ENCODE peak calls at places on chromosomes 12 and 14, in four cellular contexts. V is body of pancreas; D is kidney epithelial cell; W is CD8-positive, alpha-beta T cell. A is an unnamed sample.
A peak's percentile ranks its signal among the peaks of the same experiment; 100 is the strongest.

GRCh38 chr12:50246873-50247612 is 36.3 kb downstream of the LIMA1 start:
- DNase-seq in V (peak; percentile 89), D (peak; percentile 99), W (no peak), A (peak; percentile 93)

GRCh38 chr14:24630872-24631477 is 3.0 kb downstream of the GZMB start:
- DNase-seq in D (no peak), W (no peak), V (peak; percentile 79), A (no peak)

GRCh38 chr12:62210422-62210821 is 49.8 kb upstream of the USP15 start:
- DNase-seq in W (peak; percentile 33), D (no peak), V (peak; percentile 35), A (peak; percentile 76)

GRCh38 chr12:91986084-91986483 is 159.6 kb downstream of the BTG1 start:
- DNase-seq in D (no peak), V (no peak), W (no peak), A (peak; percentile 22)

GRCh38 chr12:25155031-25155576 is 39.9 kb downstream of the DNAI7 start:
- DNase-seq in W (no peak), D (peak; percentile 4), V (no peak), A (peak; percentile 14)

GRCh38 chr12:32881107-32881506 is 15.5 kb downstream of the PKP2 start:
- DNase-seq in D (no peak), V (no peak), W (no peak), A (peak; percentile 35)

GRCh38 chr12:105843989-105844768 is 294.6 kb downstream of the NUAK1 start:
- DNase-seq in V (no peak), W (no peak), D (no peak), A (peak; percentile 11)

GRCh38 chr12:49358548-49359141 is 8.6 kb upstream of the SPATS2 start:
- DNase-seq in V (peak; percentile 53), D (no peak), W (peak; percentile 58), A (peak; percentile 83)

GRCh38 chr14:36647827-36648753 is 13.6 kb upstream of the PAX9 start:
- DNase-seq in W (no peak), V (peak; percentile 26), D (no peak), A (peak; percentile 77)

GRCh38 chr14:65238456-65238855 is 136.1 kb upstream of the MAX start:
- DNase-seq in D (peak; percentile 95), V (no peak), W (no peak), A (peak; percentile 95)

GRCh38 chr12:110174373-110174996 is 50.3 kb downstream of the IFT81 start:
- DNase-seq in V (no peak), W (no peak), D (no peak), A (no peak)

GRCh38 chr12:124432376-124432775 is 135.0 kb downstream of the NCOR2 start:
- DNase-seq in D (no peak), W (no peak), V (no peak), A (no peak)

GRCh38 chr12:76704693-76705092 is 59.2 kb upstream of the ZDHHC17 start:
- DNase-seq in W (no peak), D (no peak), V (no peak), A (no peak)

GRCh38 chr12:29081101-29081500 is 68.0 kb upstream of the FAR2 start:
- DNase-seq in V (no peak), D (no peak), W (no peak), A (no peak)

GRCh38 chr14:101371691-101372493 is 189.4 kb upstream of the DIO3 start:
- DNase-seq in V (no peak), D (no peak), W (no peak), A (peak; percentile 5)

GRCh38 chr14:70808023-70808401 is 1.3 kb downstream of the MAP3K9 start:
- DNase-seq in V (peak; percentile 61), W (peak; percentile 60), D (no peak), A (peak; percentile 41)

GRCh38 chr14:38001501-38001900 is 206.2 kb upstream of the SSTR1 start:
- DNase-seq in D (no peak), W (no peak), V (no peak), A (no peak)

GRCh38 chr14:68312884-68313725 is 479.8 kb downstream of the ZFP36L1 start:
- DNase-seq in W (no peak), V (no peak), D (no peak), A (no peak)

GRCh38 chr12:127785535-127785934 is 481.4 kb upstream of the TMEM132C start:
- DNase-seq in W (no peak), V (no peak), D (no peak), A (no peak)

GRCh38 chr14:103199141-103199540 is 75.9 kb downstream of the TNFAIP2 start:
- DNase-seq in V (no peak), W (no peak), D (no peak), A (no peak)

GRCh38 chr14:51703787-51704186 is 52.1 kb downstream of the FRMD6 start:
- DNase-seq in V (no peak), D (no peak), W (no peak), A (no peak)
- H3K36me3 ChIP-seq in V (no peaks in the 10 kb centered on the region), D (peaks cover under 1% of the 10 kb centered on the region), W (no peaks in the 10 kb centered on the region), A (peaks cover 13% of the 10 kb centered on the region)

DNA sequence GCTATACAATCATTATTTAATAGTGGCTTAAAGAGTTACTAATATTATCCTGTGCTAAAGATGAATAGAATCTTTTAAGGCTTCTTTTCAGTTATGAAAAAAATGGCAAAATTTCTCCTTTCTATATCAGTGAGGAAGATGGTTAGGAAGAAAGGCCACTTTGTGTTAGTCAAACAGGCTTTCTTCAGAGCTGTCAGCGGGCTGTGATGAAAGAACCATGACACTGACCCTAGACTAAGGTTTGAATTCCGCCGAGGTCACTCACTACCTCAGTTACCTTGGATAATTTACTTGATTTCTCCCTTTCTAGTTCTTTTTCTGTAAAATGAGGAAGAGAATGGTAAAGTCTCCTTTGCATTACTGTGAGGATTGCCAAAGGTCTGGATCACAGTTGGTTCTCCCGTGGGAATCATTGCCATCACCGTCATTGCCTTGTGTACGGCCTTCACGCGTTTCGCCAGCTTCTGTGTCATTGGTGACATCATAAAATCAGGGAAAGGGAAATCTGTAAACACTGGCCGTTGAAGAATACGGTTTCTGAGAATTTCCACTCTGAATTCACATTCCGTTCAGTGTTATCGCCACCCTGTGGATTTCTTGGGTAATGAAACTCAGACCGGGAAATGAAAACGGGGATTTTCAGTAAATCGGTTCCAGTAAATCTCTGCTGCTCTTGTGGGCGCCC is 26.7 kb upstream of the YBX3 start:
- DNase-seq in W (peak; percentile 67), D (peak; percentile 65), V (peak; percentile 79), A (peak; percentile 85)
- H3K4me3 ChIP-seq in W (no peak overlapping the region), D (peak overlapping the region; percentile 3), V (no peak overlapping the region), A (no peak overlapping the region)

GRCh38 chr12:132124766-132125425 is 19.2 kb downstream of the DDX51 start:
- DNase-seq in D (no peak), W (no peak), V (no peak), A (no peak)
- H3K36me3 ChIP-seq in D (no peaks in the 10 kb centered on the region), W (peaks cover 18% of the 10 kb centered on the region), V (no peaks in the 10 kb centered on the region), A (peaks cover 46% of the 10 kb centered on the region)

GRCh38 chr12:120224304-120225199 is 23.6 kb upstream of the RPLP0 start:
- DNase-seq in W (peak; percentile 11), V (peak; percentile 91), D (no peak), A (no peak)
- H3K4me3 ChIP-seq in W (no peak overlapping the region), V (no peak overlapping the region), D (no peak overlapping the region), A (no peak overlapping the region)

DNA sequence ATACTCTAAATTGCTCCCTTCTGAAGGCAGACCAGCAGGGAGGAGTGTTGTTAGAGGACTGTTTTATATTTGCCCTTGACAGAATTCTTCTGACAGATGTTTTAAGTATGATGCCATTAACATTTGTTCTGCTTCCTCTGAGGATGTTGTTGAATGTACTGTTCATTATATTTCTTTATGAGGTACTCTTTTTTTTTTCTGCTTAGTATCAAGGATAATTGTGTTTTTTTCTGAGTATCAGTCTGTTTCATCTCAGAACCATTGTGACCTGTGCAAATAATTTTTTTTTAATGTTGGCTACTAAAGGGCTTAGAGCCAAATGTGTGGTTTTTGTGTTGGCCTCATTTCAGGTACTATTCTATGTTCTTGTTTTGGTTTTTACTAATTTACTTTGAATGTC is 10.6 kb downstream of the METAP2 start:
- DNase-seq in W (no peak), V (no peak), D (no peak), A (no peak)
- H3K36me3 ChIP-seq in W (peaks cover 10% of the 10 kb centered on the region), V (no peaks in the 10 kb centered on the region), D (no peaks in the 10 kb centered on the region), A (peaks cover 30% of the 10 kb centered on the region)

DNA sequence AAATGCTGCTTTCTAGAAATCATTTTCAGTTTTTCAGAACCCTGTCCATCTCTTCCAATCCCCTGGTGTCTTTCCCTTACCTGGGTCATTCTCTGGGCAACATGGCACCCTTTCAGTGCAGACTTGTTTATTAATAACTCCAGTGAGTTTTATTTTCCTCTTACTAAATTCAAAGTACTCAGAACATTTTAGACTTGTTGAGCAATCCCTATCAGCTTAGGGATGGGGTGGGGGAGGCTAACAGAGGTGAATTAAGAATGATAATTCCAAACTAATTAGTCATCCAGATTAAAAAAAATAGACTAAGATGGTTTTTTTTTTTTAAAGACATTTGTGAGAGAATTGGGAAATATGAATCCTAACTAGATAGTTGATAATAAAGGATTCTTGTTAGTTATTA is 10.7 kb downstream of the GPRC5A start:
- DNase-seq in D (no peak), V (no peak), W (no peak), A (no peak)
- H3K4me3 ChIP-seq in D (no peak overlapping the region), V (no peak overlapping the region), W (no peak overlapping the region), A (no peak overlapping the region)

DNA sequence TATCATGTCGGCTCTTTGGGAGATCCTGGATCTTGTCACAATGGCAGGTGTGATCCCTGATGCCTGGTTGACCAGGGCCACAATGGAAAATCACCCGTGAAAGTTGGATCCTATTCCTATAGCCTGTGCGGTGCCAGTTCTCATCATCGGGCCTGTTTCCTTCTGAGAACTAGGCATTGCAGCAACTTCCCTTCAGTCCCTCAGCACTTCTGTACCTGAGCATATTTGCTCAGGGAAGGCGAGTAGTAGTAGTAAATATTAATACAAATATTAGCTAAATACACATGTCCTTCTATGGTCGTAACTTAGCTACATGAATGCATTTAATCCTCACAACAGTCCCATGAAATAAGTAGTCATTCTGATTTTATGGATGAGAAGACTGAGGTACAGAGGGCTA is 22.1 kb upstream of the TAMALIN start:
- DNase-seq in W (no peak), V (no peak), D (no peak), A (no peak)
- H3K36me3 ChIP-seq in W (peaks cover 17% of the 10 kb centered on the region), V (peaks cover 20% of the 10 kb centered on the region), D (peaks cover 2% of the 10 kb centered on the region), A (peaks cover 65% of the 10 kb centered on the region)

DNA sequence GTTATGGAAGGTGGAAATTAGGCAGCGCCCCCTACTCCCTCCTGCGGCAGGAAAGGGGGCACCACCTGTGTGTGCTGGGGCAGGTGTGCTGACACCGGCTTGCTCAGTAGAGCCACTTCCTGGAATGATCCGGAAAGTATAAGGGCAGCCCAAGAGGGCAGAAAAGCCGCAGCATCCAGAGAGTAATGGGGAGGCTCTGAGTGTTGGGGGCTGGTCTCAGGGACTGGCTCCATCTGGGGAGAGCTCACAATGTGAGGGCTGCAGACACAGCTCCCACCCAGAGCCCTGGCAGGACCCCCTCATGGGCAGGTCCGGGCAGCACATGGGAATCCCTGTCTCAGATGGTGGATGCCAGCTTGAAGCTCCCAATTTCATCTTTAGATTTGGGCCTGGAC is 187.6 kb upstream of the C14orf180 start:
- DNase-seq in V (no peak), D (no peak), W (peak; percentile 33), A (no peak)
- H3K4me3 ChIP-seq in V (no peak overlapping the region), D (no peak overlapping the region), W (no peak overlapping the region), A (no peak overlapping the region)

A was measured in cardiac muscle cell.